ENCODE peak calls at places on chromosomes 2 and 18, in four cellular contexts. Y is HAP-1; R is CD4-positive, CD25-positive, alpha-beta regulatory T cell; E is lung. S is an unnamed sample.
A peak's percentile ranks its signal among the peaks of the same experiment; 100 is the strongest.

GRCh38 chr2:175002547-175003274 is 2.5 kb downstream of the CHN1 start:
- DNase-seq in Y (peak; percentile 71), E (no peak), R (no peak), S (no peak)

GRCh38 chr18:74225193-74225840 is 66.4 kb downstream of the CYB5A start:
- DNase-seq in Y (no peak), R (no peak), E (no peak), S (no peak)

GRCh38 chr2:58484201-58484600 is 243.1 kb upstream of the FANCL start:
- DNase-seq in E (no peak), R (no peak), Y (no peak), S (peak; percentile 49)

GRCh38 chr2:110881908-110882307 is 149.5 kb downstream of the ACOXL start:
- DNase-seq in R (no peak), E (no peak), Y (no peak), S (no peak)

GRCh38 chr2:134252092-134252775 is 1.6 kb upstream of the MGAT5 start:
- DNase-seq in R (no peak), Y (no peak), E (no peak), S (no peak)

GRCh38 chr2:10385501-10385900 is 62.6 kb downstream of the ODC1 start:
- DNase-seq in E (no peak), Y (no peak), R (no peak), S (no peak)

GRCh38 chr2:146734042-146734715 is 1110.7 kb upstream of the ACVR2A start:
- DNase-seq in Y (peak; percentile 76), E (no peak), R (no peak), S (no peak)

GRCh38 chr2:15790838-15791237 is 149.5 kb upstream of the MYCN start:
- DNase-seq in R (no peak), Y (no peak), E (no peak), S (no peak)

GRCh38 chr2:230578106-230578505 is 134.5 kb upstream of the CAB39 start:
- DNase-seq in Y (no peak), E (no peak), R (no peak), S (no peak)

GRCh38 chr18:50330176-50330575 is 42.7 kb upstream of the CXXC1 start:
- DNase-seq in R (no peak), E (no peak), Y (no peak), S (no peak)

GRCh38 chr2:127355407-127356008 is 32.3 kb downstream of the MAP3K2 start:
- DNase-seq in E (no peak), Y (no peak), R (peak; percentile 62), S (no peak)

GRCh38 chr2:137093116-137093515 is 327.8 kb downstream of the THSD7B start:
- DNase-seq in R (no peak), E (no peak), Y (no peak), S (no peak)

GRCh38 chr2:172998547-172998946 is 77.1 kb upstream of the MAP3K20 start:
- DNase-seq in R (no peak), E (no peak), Y (no peak), S (no peak)

GRCh38 chr2:2321250-2321545 is 9.9 kb downstream of the MYT1L start:
- DNase-seq in R (no peak), E (no peak), Y (no peak), S (no peak)

GRCh38 chr2:8575011-8575750 is 106.7 kb upstream of the ID2 start:
- DNase-seq in Y (no peak), R (peak; percentile 26), E (no peak), S (no peak)

GRCh38 chr2:1791670-1792069 is 47.4 kb upstream of the PXDN start:
- DNase-seq in R (no peak), E (no peak), Y (no peak), S (no peak)

GRCh38 chr2:128395640-128396499 is 77.2 kb upstream of the HS6ST1 start:
- DNase-seq in E (no peak), Y (no peak), R (no peak), S (no peak)
- H3K36me3 ChIP-seq in E (no peaks in the 10 kb centered on the region), Y (no peaks in the 10 kb centered on the region), R (no peaks in the 10 kb centered on the region), S (no peaks in the 10 kb centered on the region)

GRCh38 chr2:54528311-54528945 is 72.3 kb downstream of the SPTBN1 start:
- DNase-seq in R (no peak), Y (peak; percentile 97), E (no peak), S (no peak)
- H3K36me3 ChIP-seq in R (no peaks in the 10 kb centered on the region), Y (peaks cover 3% of the 10 kb centered on the region), E (peaks cover 17% of the 10 kb centered on the region), S (peaks cover 42% of the 10 kb centered on the region)

GRCh38 chr2:207617011-207617671 is 8.1 kb downstream of the METTL21A start:
- DNase-seq in E (no peak), Y (no peak), R (no peak), S (peak; percentile 36)
- H3K36me3 ChIP-seq in E (peaks cover 11% of the 10 kb centered on the region), Y (peaks cover 62% of the 10 kb centered on the region), R (peaks cover 22% of the 10 kb centered on the region), S (peaks cover 34% of the 10 kb centered on the region)

DNA sequence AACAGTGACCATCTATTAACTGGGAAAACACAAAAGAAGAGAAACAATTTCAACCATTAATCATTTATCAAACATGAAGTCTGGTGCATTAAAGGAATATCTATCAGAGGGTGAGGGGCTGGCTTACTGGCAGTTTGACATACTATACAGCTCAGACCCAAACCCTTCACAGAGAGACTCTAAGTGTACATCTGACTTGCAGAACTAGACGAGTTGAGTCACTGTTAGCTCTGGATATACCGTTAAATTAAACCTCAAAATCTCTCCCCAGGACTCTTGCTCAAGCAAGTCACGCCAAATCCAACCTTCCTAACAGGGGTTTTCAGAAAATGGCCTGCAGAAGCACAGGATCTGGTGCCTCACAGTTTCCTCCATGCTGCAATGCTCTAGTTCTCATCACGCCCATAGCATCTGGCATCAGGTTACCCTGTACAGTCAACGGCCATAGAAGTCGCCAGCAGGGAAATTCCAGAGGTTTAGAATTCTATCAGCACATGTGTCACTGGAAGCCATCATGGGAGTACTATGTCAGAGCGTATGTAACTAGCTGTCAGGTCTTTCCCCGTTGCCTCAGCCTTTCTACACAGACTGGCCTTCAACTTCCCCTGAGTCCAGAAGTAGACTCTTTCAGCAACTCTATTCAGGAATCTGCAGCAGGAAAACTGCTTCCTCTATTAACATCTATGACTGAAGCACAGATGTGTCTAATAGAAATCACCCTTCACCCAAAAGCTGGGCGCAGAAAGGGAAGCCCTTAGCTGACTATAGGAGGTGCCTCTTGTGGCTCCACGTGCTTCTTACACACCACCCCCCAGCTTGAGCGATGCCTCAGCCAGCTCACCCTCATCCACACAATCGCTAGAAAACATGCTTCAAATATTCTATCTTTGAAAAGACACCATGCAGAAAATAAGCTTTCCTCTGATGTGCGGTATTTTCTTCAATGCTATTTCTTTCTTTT is 9.3 kb downstream of the TGOLN2 start:
- DNase-seq in Y (no peak), R (no peak), E (no peak), S (no peak)
- H3K36me3 ChIP-seq in Y (peaks cover 57% of the 10 kb centered on the region), R (peaks cover 84% of the 10 kb centered on the region), E (peaks cover 60% of the 10 kb centered on the region), S (peaks cover 64% of the 10 kb centered on the region)

GRCh38 chr18:21513292-21513691 is 87.2 kb downstream of the ESCO1 start:
- DNase-seq in E (no peak), Y (no peak), R (no peak), S (no peak)
- H3K36me3 ChIP-seq in E (peaks cover 5% of the 10 kb centered on the region), Y (peaks cover 38% of the 10 kb centered on the region), R (peaks cover 8% of the 10 kb centered on the region), S (no peaks in the 10 kb centered on the region)

GRCh38 chr2:152651834-152652233 is 65.4 kb downstream of the PRPF40A start:
- DNase-seq in E (no peak), R (no peak), Y (peak; percentile 21), S (no peak)
- H3K36me3 ChIP-seq in E (peaks cover 1% of the 10 kb centered on the region), R (peaks cover 29% of the 10 kb centered on the region), Y (peaks cover 41% of the 10 kb centered on the region), S (peaks cover 42% of the 10 kb centered on the region)

GRCh38 chr2:168466834-168467565 is 10.9 kb downstream of the CERS6 start:
- DNase-seq in E (no peak), Y (no peak), R (no peak), S (no peak)
- H3K36me3 ChIP-seq in E (no peaks in the 10 kb centered on the region), Y (no peaks in the 10 kb centered on the region), R (no peaks in the 10 kb centered on the region), S (no peaks in the 10 kb centered on the region)

GRCh38 chr2:238170386-238171071 is 11.8 kb downstream of the ERFE start:
- DNase-seq in E (no peak), R (no peak), Y (no peak), S (no peak)
- H3K36me3 ChIP-seq in E (peaks cover 61% of the 10 kb centered on the region), R (peaks cover 69% of the 10 kb centered on the region), Y (peaks cover 65% of the 10 kb centered on the region), S (peaks cover 70% of the 10 kb centered on the region)

GRCh38 chr2:62713837-62714236 is 8.3 kb downstream of the EHBP1 start:
- DNase-seq in R (no peak), Y (no peak), E (no peak), S (peak; percentile 20)
- H3K36me3 ChIP-seq in R (no peaks in the 10 kb centered on the region), Y (peaks cover 22% of the 10 kb centered on the region), E (no peaks in the 10 kb centered on the region), S (peaks cover 59% of the 10 kb centered on the region)

S was measured in MG63.